ENCODE peak calls at places on chromosomes 12 and 14, in eight cellular contexts. I, T, S, N, C, G, U and K are unnamed samples. For H3K4me1 and H3K9me2, the result is how much of the 10 kb centered on the place peaks cover.

GRCh38 chr12:108559748-108560147 is 1.2 kb downstream of the SART3 start:
- DNase-seq in I (no peak), T (no peak), S (no peak), N (no peak), C (no peak), G (peak), U (peak), K (peak)

GRCh38 chr12:93109794-93110203 is 180.7 kb upstream of the EEA1 start:
- DNase-seq in I (no peak), T (no peak), S (no peak), N (no peak), C (no peak), G (peak), U (no peak), K (no peak)

GRCh38 chr14:65042731-65043372 is 56.2 kb downstream of the FNTB start:
- DNase-seq in I (no peak), T (no peak), S (no peak), N (no peak), C (no peak), G (no peak), U (no peak), K (peak)

GRCh38 chr14:103096387-103096786 is 1.9 kb downstream of the EXOC3L4 start:
- DNase-seq in I (no peak), T (no peak), S (no peak), N (no peak), C (no peak), G (no peak), U (no peak), K (no peak)

GRCh38 chr12:50732591-50732990 is 31.3 kb upstream of the ATF1 start:
- DNase-seq in I (no peak), T (no peak), S (no peak), N (no peak), C (peak), G (peak), U (no peak), K (no peak)

GRCh38 chr14:100471451-100472093 is 115.6 kb downstream of the BEGAIN start:
- DNase-seq in I (no peak), T (no peak), S (no peak), N (no peak), C (peak), G (no peak), U (no peak), K (no peak)

GRCh38 chr12:52119398-52120254 is 40.1 kb downstream of the SMIM41 start:
- DNase-seq in I (peak), T (peak), S (peak), N (peak), C (peak), G (peak), U (peak), K (peak)

GRCh38 chr12:40099423-40099853 is 6.4 kb downstream of the SLC2A13 start:
- DNase-seq in I (peak), T (no peak), S (no peak), N (no peak), C (no peak), G (no peak), U (no peak), K (no peak)

GRCh38 chr14:55440385-55440784 is at the start of gene TBPL2:
- DNase-seq in I (peak), T (no peak), S (peak), N (no peak), C (no peak), G (no peak), U (no peak), K (no peak)

GRCh38 chr12:57104292-57104910 is 6.8 kb downstream of the STAT6 start:
- DNase-seq in I (no peak), T (no peak), S (no peak), N (peak), C (no peak), G (no peak), U (no peak), K (no peak)

GRCh38 chr14:57502581-57503254 is 9.1 kb upstream of the CCDC198 start:
- DNase-seq in I (peak), T (no peak), S (no peak), N (no peak), C (no peak), G (peak), U (no peak), K (no peak)

GRCh38 chr14:91250912-91251311 is 6.4 kb upstream of the GPR68 start:
- DNase-seq in I (no peak), T (no peak), S (no peak), N (no peak), C (no peak), G (peak), U (no peak), K (no peak)

GRCh38 chr14:77250927-77251326 is 20.1 kb downstream of the NGB start:
- DNase-seq in I (no peak), T (no peak), S (no peak), N (no peak), C (no peak), G (no peak), U (no peak), K (no peak)

GRCh38 chr12:120830052-120830940 is 73.9 kb downstream of the SPPL3 start:
- DNase-seq in I (no peak), T (no peak), S (no peak), N (peak), C (no peak), G (peak), U (no peak), K (peak)

GRCh38 chr12:126069549-126070165 is 1004.4 kb downstream of the AACS start:
- DNase-seq in I (peak), T (peak), S (peak), N (peak), C (peak), G (peak), U (peak), K (peak)

GRCh38 chr14:98189944-98190343 is 1082.1 kb downstream of the BCL11B start:
- DNase-seq in I (no peak), T (no peak), S (no peak), N (no peak), C (no peak), G (no peak), U (no peak), K (no peak)

GRCh38 chr12:78392918-78393317 is 471.7 kb upstream of the SYT1 start:
- DNase-seq in I (peak), T (no peak), S (no peak), N (peak), C (no peak), G (peak), U (peak), K (no peak)

GRCh38 chr12:6110006-6110405 is 14.5 kb downstream of the VWF start:
- DNase-seq in I (no peak), T (no peak), S (no peak), N (no peak), C (no peak), G (peak), U (no peak), K (no peak)

GRCh38 chr12:76375470-76375869 is 27.3 kb upstream of the BBS10 start:
- DNase-seq in I (no peak), T (no peak), S (no peak), N (no peak), C (no peak), G (peak), U (no peak), K (no peak)

GRCh38 chr12:56683-57346 is 9.8 kb upstream of the IQSEC3 start:
- DNase-seq in I (no peak), T (no peak), S (peak), N (no peak), C (no peak), G (no peak), U (no peak), K (peak)

GRCh38 chr12:111429760-111430417 is 24.2 kb downstream of the SH2B3 start:
- DNase-seq in I (no peak), T (no peak), S (no peak), N (peak), C (no peak), G (no peak), U (no peak), K (no peak)

GRCh38 chr14:91947196-91948184 is at the start of gene FBLN5:
- DNase-seq in I (peak), T (no peak), S (peak), N (peak), C (no peak), G (peak), U (no peak), K (no peak)

GRCh38 chr12:25151476-25151875 is 43.5 kb downstream of the DNAI7 start:
- DNase-seq in I (peak), T (no peak), S (peak), N (peak), C (no peak), G (peak), U (no peak), K (no peak)

GRCh38 chr12:25152055-25152454 is 42.9 kb downstream of the DNAI7 start:
- DNase-seq in I (no peak), T (no peak), S (peak), N (no peak), C (no peak), G (no peak), U (no peak), K (no peak)

DNA sequence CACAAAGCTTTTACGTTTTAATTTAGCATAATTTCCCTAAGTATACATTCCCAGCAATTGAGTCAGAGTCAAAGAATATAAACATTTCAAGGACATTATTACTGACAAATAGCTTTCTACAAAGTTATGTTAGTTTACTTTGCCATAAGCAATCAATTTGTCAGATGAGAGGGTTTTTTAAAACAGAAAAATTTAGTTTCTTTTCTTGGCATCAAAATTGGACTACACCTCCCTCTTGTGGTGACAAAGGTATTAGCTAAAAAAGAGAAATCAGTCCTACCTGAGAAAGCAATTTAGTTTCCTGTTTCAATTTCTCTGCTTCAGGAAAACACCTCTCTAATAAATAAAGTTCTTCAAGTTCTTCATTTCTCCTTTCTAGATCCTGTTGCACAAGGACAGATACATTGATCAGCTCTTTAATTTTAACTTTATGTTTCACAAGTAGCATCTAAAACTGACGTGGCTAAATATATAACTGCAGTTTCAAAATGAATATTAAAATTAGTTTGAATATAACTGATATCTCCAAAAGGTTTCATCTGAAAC is 39.9 kb downstream of the DNAI7 start:
- DNase-seq in I (peak), T (peak), S (peak), N (peak), C (peak), G (peak), U (peak), K (peak)
- H3K4me1 ChIP-seq in I (under half), T (under half), S (under half), N (under half), C (under half), G (under half), U (under half), K (under half)

GRCh38 chr14:104321151-104322130 is 183.1 kb downstream of the KIF26A start:
- DNase-seq in I (no peak), T (no peak), S (no peak), N (no peak), C (no peak), G (no peak), U (no peak), K (no peak)
- H3K9me2 ChIP-seq in I (under half), T (under half), S (under half), N (under half), C (under half), G (under half), U (under half), K (under half)

DNA sequence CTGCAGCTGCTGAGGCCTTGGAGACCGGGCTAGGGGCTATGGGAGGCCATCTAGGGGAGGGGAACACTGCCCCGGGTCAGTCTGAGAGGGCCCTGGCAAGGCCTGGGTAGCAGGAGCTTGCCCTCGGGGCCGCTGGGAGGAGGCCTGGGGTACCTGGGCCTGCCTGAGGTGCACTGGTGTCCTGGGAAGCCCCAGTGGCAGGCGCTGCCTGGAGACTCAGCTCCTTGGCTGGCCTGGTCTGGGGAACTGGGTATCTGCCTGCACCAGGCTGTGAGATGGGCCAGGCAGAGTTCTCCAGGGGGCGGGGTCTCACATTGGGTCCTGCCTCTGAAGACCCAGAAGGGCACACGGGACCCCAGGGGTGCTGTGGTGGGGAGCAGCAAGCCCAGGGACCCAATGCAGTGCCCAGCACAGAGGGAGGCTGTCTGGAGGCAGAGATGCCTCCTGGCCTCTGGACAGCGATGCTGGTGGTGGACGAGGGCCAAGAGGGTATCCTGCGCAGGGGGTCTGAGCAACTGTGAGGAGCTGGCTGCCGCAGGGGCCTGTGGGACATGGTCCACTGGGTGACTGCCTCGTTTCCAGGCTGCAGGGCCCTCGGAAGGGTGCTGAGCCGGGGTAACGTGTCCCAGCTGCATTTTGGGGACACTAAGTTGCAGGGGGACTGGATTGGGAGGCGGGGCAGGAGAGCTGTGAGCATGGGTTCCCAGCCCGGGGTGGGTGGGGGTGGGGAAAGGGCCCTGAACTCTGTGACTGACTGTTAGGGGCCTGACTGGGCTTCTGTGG is 7.5 kb upstream of the MTA1 start:
- DNase-seq in I (no peak), T (no peak), S (no peak), N (peak), C (no peak), G (no peak), U (no peak), K (no peak)
- H2AFZ ChIP-seq in I (no peak), T (no peak), S (no peak), N (no peak), C (no peak), G (no peak), U (no peak), K (no peak)

GRCh38 chr12:11761869-11762567 is 112.5 kb downstream of the ETV6 start:
- DNase-seq in I (no peak), T (peak), S (no peak), N (no peak), C (no peak), G (no peak), U (peak), K (no peak)
- H3K4me1 ChIP-seq in I (under half), T (half or more), S (under half), N (under half), C (under half), G (under half), U (half or more), K (under half)